ENCODE peak calls at places on chromosomes 6 and 20, in five cellular contexts. F, P, V, R and O are unnamed samples. For H3K9me2, the result is how much of the 10 kb centered on the place peaks cover.

GRCh38 chr20:41038878-41039404 is 10.3 kb downstream of the TOP1 start:
- DNase-seq in V (no peak), R (no peak), P (no peak), F (no peak), O (no peak)

GRCh38 chr20:23652926-23653325 is 15.2 kb upstream of the CST3 start:
- DNase-seq in P (no peak), F (no peak), R (no peak), V (no peak), O (no peak)

GRCh38 chr20:1891263-1892121 is 3.7 kb upstream of the SIRPA start:
- DNase-seq in F (no peak), P (no peak), R (no peak), V (no peak), O (no peak)

GRCh38 chr6:44805239-44805849 is 417.8 kb downstream of the CDC5L start:
- DNase-seq in R (no peak), P (no peak), F (no peak), V (peak), O (no peak)

GRCh38 chr20:58065508-58066361 is 162.7 kb downstream of the ANKRD60 start:
- DNase-seq in R (no peak), V (peak), F (no peak), P (no peak), O (peak)

GRCh38 chr6:93419304-93420162 is at the start of gene EPHA7:
- DNase-seq in P (no peak), R (no peak), V (peak), F (peak), O (peak)

GRCh38 chr20:26167499-26167898 is 470.8 kb upstream of the ZNF337 start:
- DNase-seq in V (peak), R (no peak), P (no peak), F (no peak), O (peak)

GRCh38 chr6:95099410-95099809 is 477.9 kb upstream of the MANEA start:
- DNase-seq in R (no peak), P (no peak), V (no peak), F (no peak), O (no peak)

GRCh38 chr6:63573899-63574553 is 1.7 kb downstream of the LOC128125822 start:
- DNase-seq in F (peak), V (peak), R (peak), P (peak), O (peak)

GRCh38 chr6:9563996-9564395 is 850.9 kb downstream of the TFAP2A start:
- DNase-seq in V (peak), P (no peak), R (no peak), F (no peak), O (no peak)

GRCh38 chr6:15152720-15153119 is 93.1 kb upstream of the JARID2 start:
- DNase-seq in V (no peak), R (no peak), P (no peak), F (no peak), O (no peak)
- H3K9me2 ChIP-seq in V (under half), R (under half), P (under half), F (under half), O (under half)

GRCh38 chr6:3289664-3290055 is 30.9 kb downstream of the PSMG4 start:
- DNase-seq in V (no peak), P (no peak), F (no peak), R (no peak), O (no peak)

GRCh38 chr6:3287308-3287707 is 28.6 kb downstream of the PSMG4 start:
- DNase-seq in R (no peak), P (no peak), F (no peak), V (no peak), O (peak)

GRCh38 chr6:3288711-3289663 is 30.2 kb downstream of the PSMG4 start:
- DNase-seq in R (no peak), V (no peak), F (no peak), P (no peak), O (no peak)

GRCh38 chr6:3286641-3287171 is 28.0 kb downstream of the PSMG4 start:
- DNase-seq in P (no peak), R (no peak), V (no peak), F (no peak), O (no peak)

DNA sequence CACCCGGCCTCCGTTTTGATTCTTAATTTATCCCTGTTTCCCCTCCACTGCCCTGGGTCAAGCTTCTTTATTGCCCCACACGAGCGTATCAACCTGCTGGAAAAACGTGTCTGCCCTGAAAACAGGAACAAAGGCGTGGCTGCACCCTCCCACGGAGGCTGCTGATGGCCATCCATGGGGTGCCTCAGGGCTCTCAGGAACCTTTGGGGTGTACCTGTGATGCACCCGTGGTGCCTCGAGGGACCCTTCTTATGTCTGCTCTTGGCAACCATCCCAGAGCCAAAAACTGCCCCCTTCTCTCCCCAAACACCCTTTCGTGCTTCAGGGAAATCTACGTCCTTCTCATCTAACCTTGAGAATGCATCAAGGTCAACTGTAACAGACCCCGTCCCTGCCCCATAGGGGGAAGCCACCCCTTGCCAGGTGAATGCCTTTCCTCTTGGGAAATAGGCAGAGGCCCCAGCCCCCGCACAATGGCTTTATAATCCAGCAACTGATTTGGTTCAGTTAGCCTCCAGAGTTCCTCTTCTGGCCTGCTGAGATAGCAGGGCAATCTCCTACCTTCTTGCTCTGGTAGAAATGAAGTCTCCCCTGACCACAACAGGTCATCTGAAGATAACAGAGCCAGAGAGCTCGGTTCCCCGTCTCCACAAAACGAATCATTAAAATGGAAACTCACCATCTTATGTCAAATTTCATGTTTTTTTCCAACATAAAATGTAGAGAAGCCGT is 29.4 kb downstream of the PSMG4 start:
- DNase-seq in V (no peak), R (no peak), P (no peak), F (no peak), O (no peak)
- H3K9ac ChIP-seq in V (no peak), R (no peak), P (no peak), F (no peak), O (no peak)

GRCh38 chr6:152330984-152331383 is 306.2 kb downstream of the SYNE1 start:
- DNase-seq in R (no peak), V (no peak), F (no peak), P (no peak), O (no peak)
- H3K9me2 ChIP-seq in R (under half), V (under half), F (under half), P (under half), O (under half)

GRCh38 chr6:12269100-12269499 is 21.1 kb upstream of the EDN1 start:
- DNase-seq in R (no peak), V (no peak), F (no peak), P (no peak), O (no peak)
- H3K9ac ChIP-seq in R (no peak), V (no peak), F (no peak), P (no peak), O (no peak)

GRCh38 chr6:107179004-107179403 is 63.7 kb upstream of the BEND3 start:
- DNase-seq in P (peak), V (peak), F (no peak), R (peak), O (peak)
- H3K9me2 ChIP-seq in P (under half), V (under half), F (under half), R (under half), O (under half)